ENCODE peak calls at places on chromosomes 7 and 10, in four cellular contexts. One of them, this sample, is unnamed.

GRCh38 chr7:34823650-34824258 is 165.7 kb downstream of the NPSR1 start:
- DNase-seq in ovary: no peak
- DNase-seq in LoVo: peak; percentile 72
- DNase-seq in activated CD8-positive, alpha-beta memory T cell treated with anti-CD3 and anti-CD28 coated beads for 48 hours: peak; percentile 4
- DNase-seq in this sample: peak; percentile 84

GRCh38 chr7:135800560-135800959 is 51.9 kb upstream of the FAM180A start:
- DNase-seq in ovary: no peak
- DNase-seq in activated CD8-positive, alpha-beta memory T cell treated with anti-CD3 and anti-CD28 coated beads for 48 hours: no peak
- DNase-seq in LoVo: no peak
- DNase-seq in this sample: no peak

GRCh38 chr10:20289055-20289454 is 472.8 kb downstream of the PLXDC2 start:
- DNase-seq in LoVo: no peak
- DNase-seq in ovary: no peak
- DNase-seq in activated CD8-positive, alpha-beta memory T cell treated with anti-CD3 and anti-CD28 coated beads for 48 hours: no peak
- DNase-seq in this sample: no peak

GRCh38 chr7:155043756-155044155 is 26.4 kb upstream of the HTR5A start:
- DNase-seq in LoVo: no peak
- DNase-seq in activated CD8-positive, alpha-beta memory T cell treated with anti-CD3 and anti-CD28 coated beads for 48 hours: no peak
- DNase-seq in ovary: no peak
- DNase-seq in this sample: no peak

GRCh38 chr10:88428442-88428841 is 154.7 kb downstream of the RNLS start:
- DNase-seq in activated CD8-positive, alpha-beta memory T cell treated with anti-CD3 and anti-CD28 coated beads for 48 hours: no peak
- DNase-seq in ovary: no peak
- DNase-seq in LoVo: peak; percentile 91
- DNase-seq in this sample: peak; percentile 24

GRCh38 chr7:142898377-142899235 is 13.1 kb upstream of the TRPV6 start:
- DNase-seq in LoVo: no peak
- DNase-seq in ovary: no peak
- DNase-seq in activated CD8-positive, alpha-beta memory T cell treated with anti-CD3 and anti-CD28 coated beads for 48 hours: no peak
- DNase-seq in this sample: no peak

GRCh38 chr10:86647773-86648705 is 6.3 kb upstream of the OPN4 start:
- DNase-seq in activated CD8-positive, alpha-beta memory T cell treated with anti-CD3 and anti-CD28 coated beads for 48 hours: no peak
- DNase-seq in LoVo: peak; percentile 43
- DNase-seq in ovary: peak; percentile 35
- DNase-seq in this sample: no peak

GRCh38 chr7:119270644-119271043 is 1002.3 kb upstream of the KCND2 start:
- DNase-seq in activated CD8-positive, alpha-beta memory T cell treated with anti-CD3 and anti-CD28 coated beads for 48 hours: no peak
- DNase-seq in LoVo: no peak
- DNase-seq in ovary: no peak
- DNase-seq in this sample: peak; percentile 18

GRCh38 chr10:72557362-72557761 is 68.5 kb downstream of the MICU1 start:
- DNase-seq in activated CD8-positive, alpha-beta memory T cell treated with anti-CD3 and anti-CD28 coated beads for 48 hours: no peak
- DNase-seq in LoVo: no peak
- DNase-seq in ovary: no peak
- DNase-seq in this sample: no peak

This sample was measured in DMS53.